ENCODE peak calls at places on chromosomes 16 and 17, in seven cellular contexts. G is ovary, P is body of pancreas, N is breast epithelium, L is endothelial cell of umbilical vein, Q is GM12892, D is A549. V is an unnamed sample.

GRCh38 chr16:53752566-53752965 is 48.6 kb downstream of the FTO start:
- DNase-seq in D (no peak), N (no peak), Q (no peak), P (no peak), G (no peak), L (no peak), V (no peak)

GRCh38 chr17:75032896-75033294 is 13.9 kb downstream of the ATP5PD start:
- DNase-seq in D (peak; percentile 52), G (peak; percentile 48), Q (no peak), N (peak; percentile 32), P (no peak), L (peak; percentile 49), V (peak; percentile 28)

GRCh38 chr17:41527076-41528023 is 758 bp downstream of the KRT19 start:
- DNase-seq in P (peak; percentile 29), D (no peak), L (no peak), Q (no peak), N (no peak), G (peak; percentile 78), V (peak; percentile 57)

GRCh38 chr16:30786115-30786935 is 680 bp downstream of the ZNF629 start:
- DNase-seq in N (no peak), G (peak; percentile 78), L (peak; percentile 52), Q (no peak), P (peak; percentile 35), D (peak; percentile 68), V (no peak)

GRCh38 chr16:30658731-30659506 is 688 bp downstream of the FBRS start:
- DNase-seq in N (no peak), L (no peak), G (peak; percentile 88), Q (peak; percentile 57), P (peak; percentile 75), D (peak; percentile 78), V (peak; percentile 82)

GRCh38 chr17:13429201-13429600 is 172.5 kb downstream of the HS3ST3A1 start:
- DNase-seq in P (no peak), G (no peak), Q (no peak), L (no peak), D (no peak), N (no peak), V (no peak)

GRCh38 chr17:66737524-66737923 is 97.4 kb upstream of the CACNG5 start:
- DNase-seq in Q (no peak), P (no peak), L (peak; percentile 33), D (no peak), N (no peak), G (peak; percentile 55), V (peak; percentile 45)

GRCh38 chr16:21100447-21100846 is 50.2 kb downstream of the DNAH3 start:
- DNase-seq in P (no peak), L (no peak), D (peak; percentile 49), Q (no peak), N (no peak), G (no peak), V (no peak)

GRCh38 chr17:65797809-65798208 is 236.4 kb upstream of the AXIN2 start:
- DNase-seq in D (no peak), G (no peak), N (no peak), Q (no peak), L (peak; percentile 5), P (no peak), V (no peak)

GRCh38 chr16:12147681-12148479 is 171.3 kb downstream of the SNX29 start:
- DNase-seq in N (no peak), D (no peak), G (no peak), L (no peak), Q (no peak), P (no peak), V (no peak)

GRCh38 chr17:36534117-36534880 is at the start of gene MYO19:
- DNase-seq in N (peak; percentile 67), G (peak; percentile 83), L (no peak), D (peak; percentile 93), P (peak; percentile 70), Q (peak; percentile 48), V (peak; percentile 58)

GRCh38 chr17:74011963-74012362 is 191.5 kb upstream of the RPL38 start:
- DNase-seq in N (no peak), Q (no peak), L (no peak), P (no peak), D (no peak), G (no peak), V (no peak)

GRCh38 chr16:89873109-89873821 is at the start of gene TCF25:
- DNase-seq in D (peak; percentile 73), N (peak; percentile 56), G (peak; percentile 91), P (peak; percentile 84), Q (peak; percentile 80), L (peak; percentile 92), V (peak; percentile 75)
- TF ChIP-seq POLR2A in D (peak; percentile 54), N (peak; percentile 82), G (peak; percentile 91), P (peak; percentile 80), Q (peak; percentile 81), L (peak; percentile 91), V (peak; percentile 89)

GRCh38 chr16:3234543-3235541 is at the start of gene ZNF200:
- DNase-seq in G (peak; percentile 97), N (peak; percentile 95), D (peak; percentile 94), L (peak; percentile 96), P (peak; percentile 95), Q (peak; percentile 93), V (peak; percentile 96)
- TF ChIP-seq POLR2A in G (peak; percentile 49), N (no peak), D (peak; percentile 79), L (peak; percentile 65), P (peak; percentile 72), Q (peak; percentile 93), V (no peak)

DNA sequence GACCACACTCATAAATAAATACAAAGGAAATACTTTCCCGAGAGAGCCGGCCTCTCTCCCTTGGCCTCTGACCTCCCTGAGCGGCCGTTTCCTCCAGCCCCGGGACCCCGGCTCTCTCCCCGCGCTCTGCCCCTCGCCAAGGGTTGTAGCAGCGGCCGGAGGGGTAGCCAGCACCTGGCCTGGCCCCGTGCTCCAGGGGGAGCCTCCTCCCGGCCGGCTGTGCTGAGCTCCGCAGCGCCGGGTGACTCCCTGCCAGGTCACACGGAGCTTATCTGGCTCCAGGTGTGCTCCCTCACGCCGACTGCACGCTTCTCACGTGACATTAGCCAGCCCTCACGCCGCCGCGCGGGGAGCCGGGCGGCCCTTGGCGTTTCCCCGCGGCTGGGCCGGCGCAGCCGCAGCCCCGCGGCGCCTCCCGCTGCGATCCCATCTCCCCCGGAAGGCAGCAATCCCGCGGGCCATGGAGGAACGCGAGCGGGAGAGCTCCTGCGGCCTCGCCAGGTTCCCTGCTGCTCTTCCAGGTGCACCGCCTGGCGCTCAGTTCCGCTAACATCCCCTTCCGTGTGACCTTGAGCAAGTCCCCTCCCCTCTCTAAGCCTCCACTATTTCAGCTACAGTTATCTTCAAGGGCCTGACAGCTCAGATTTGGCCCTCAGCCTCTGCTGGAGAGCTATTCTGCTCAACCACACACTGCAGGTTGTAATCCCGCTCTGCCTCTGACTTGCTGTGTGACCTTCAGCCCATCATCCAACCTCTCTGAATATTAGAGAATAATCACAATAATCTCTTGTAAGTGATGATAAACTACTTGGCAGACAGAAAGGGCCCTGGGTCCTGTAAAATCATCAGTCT is 3.5 kb downstream of the MYO18A start:
- DNase-seq in P (peak; percentile 91), G (peak; percentile 83), L (peak; percentile 45), N (no peak), D (peak; percentile 70), Q (peak; percentile 78), V (peak; percentile 69)
- TF ChIP-seq POLR2A in P (peak; percentile 89), G (no peak), L (peak; percentile 23), N (no peak), D (peak; percentile 43), Q (peak; percentile 51), V (no peak)

GRCh38 chr16:2779978-2780898 is 3.2 kb upstream of the ELOB start:
- DNase-seq in L (no peak), P (no peak), N (no peak), Q (no peak), D (no peak), G (no peak), V (peak; percentile 7)

GRCh38 chr16:2785101-2785991 is 2.0 kb downstream of the PRSS33 start:
- DNase-seq in D (no peak), N (no peak), Q (no peak), L (no peak), P (no peak), G (no peak), V (peak; percentile 13)

GRCh38 chr16:2783581-2784375 is 3.6 kb downstream of the PRSS33 start:
- DNase-seq in D (no peak), L (no peak), Q (no peak), N (no peak), G (no peak), P (no peak), V (peak; percentile 5)

GRCh38 chr16:2784536-2785100 is 2.7 kb downstream of the PRSS33 start:
- DNase-seq in G (no peak), D (no peak), P (no peak), L (no peak), N (no peak), Q (no peak), V (peak; percentile 13)

GRCh38 chr16:2782583-2783351 is 4.6 kb downstream of the PRSS33 start:
- DNase-seq in D (no peak), N (no peak), P (no peak), G (no peak), Q (no peak), L (no peak), V (peak; percentile 14)
- TF ChIP-seq POLR2A in D (no peak), N (no peak), P (no peak), G (no peak), Q (no peak), L (no peak), V (no peak)

GRCh38 chr17:78716814-78717393 is 65.2 kb downstream of the CYTH1 start:
- DNase-seq in N (peak; percentile 69), G (peak; percentile 78), P (peak; percentile 86), D (peak; percentile 85), L (peak; percentile 57), Q (no peak), V (peak; percentile 56)
- TF ChIP-seq POLR2A in N (no peak), G (no peak), P (peak; percentile 30), D (no peak), L (no peak), Q (peak; percentile 58), V (no peak)

GRCh38 chr16:69513180-69513966 is 52.4 kb upstream of the NFAT5 start:
- DNase-seq in G (no peak), D (no peak), L (no peak), P (no peak), N (peak; percentile 62), Q (no peak), V (no peak)

GRCh38 chr16:69511641-69512040 is 54.1 kb upstream of the NFAT5 start:
- DNase-seq in L (no peak), D (no peak), G (no peak), N (no peak), P (no peak), Q (no peak), V (no peak)

GRCh38 chr16:69508033-69508432 is 57.7 kb upstream of the NFAT5 start:
- DNase-seq in N (no peak), P (no peak), Q (no peak), G (no peak), D (no peak), L (no peak), V (no peak)

GRCh38 chr16:69514366-69514765 is 51.4 kb upstream of the NFAT5 start:
- DNase-seq in L (no peak), D (no peak), Q (no peak), N (no peak), P (no peak), G (no peak), V (no peak)

GRCh38 chr16:69509125-69509524 is 56.6 kb upstream of the NFAT5 start:
- DNase-seq in Q (no peak), D (no peak), G (no peak), N (no peak), P (no peak), L (no peak), V (no peak)
- TF ChIP-seq POLR2A in Q (no peak), D (no peak), G (no peak), N (no peak), P (no peak), L (no peak), V (no peak)

GRCh38 chr16:89093602-89094251 is at the start of gene ACSF3:
- DNase-seq in D (peak; percentile 68), N (no peak), G (peak; percentile 79), L (peak; percentile 26), P (peak; percentile 66), Q (peak; percentile 89), V (peak; percentile 24)
- TF ChIP-seq POLR2A in D (peak; percentile 43), N (no peak), G (no peak), L (peak; percentile 68), P (no peak), Q (peak; percentile 83), V (peak; percentile 13)

V was measured in uterus.